ENCODE peak calls at places on chromosomes 4 and X, in ten cellular contexts. One of them, this sample, is unnamed.
A peak's percentile ranks its signal among the peaks of the same experiment; 100 is the strongest.

GRCh38 chr4:155780773-155781172 is 22.0 kb downstream of the GUCY1B1 start:
- DNase-seq in transverse colon: no peak
- DNase-seq in spleen: no peak
- DNase-seq in heart left ventricle: no peak
- DNase-seq in mucosa of descending colon: no peak
- DNase-seq in mesendoderm: no peak
- DNase-seq in ascending aorta: no peak
- DNase-seq in neural progenitor cell: no peak
- DNase-seq in GM23248: peak; percentile 40
- DNase-seq in tibial nerve: no peak
- DNase-seq in this sample: no peak

GRCh38 chrX:21657318-21658151 is 595 bp downstream of the KLHL34 start:
- DNase-seq in transverse colon: no peak
- DNase-seq in spleen: peak; percentile 71
- DNase-seq in heart left ventricle: peak; percentile 43
- DNase-seq in mucosa of descending colon: peak; percentile 49
- DNase-seq in mesendoderm: no peak
- DNase-seq in ascending aorta: no peak
- DNase-seq in neural progenitor cell: no peak
- DNase-seq in GM23248: no peak
- DNase-seq in tibial nerve: no peak
- DNase-seq in this sample: no peak

GRCh38 chr4:73816814-73817213 is 19.7 kb upstream of the CXCL6 start:
- DNase-seq in transverse colon: no peak
- DNase-seq in spleen: no peak
- DNase-seq in heart left ventricle: no peak
- DNase-seq in mucosa of descending colon: no peak
- DNase-seq in mesendoderm: no peak
- DNase-seq in ascending aorta: no peak
- DNase-seq in neural progenitor cell: no peak
- DNase-seq in GM23248: peak; percentile 80
- DNase-seq in tibial nerve: no peak
- DNase-seq in this sample: no peak

GRCh38 chrX:108993909-108994308 is 257.5 kb upstream of the IRS4 start:
- DNase-seq in transverse colon: no peak
- DNase-seq in spleen: no peak
- DNase-seq in heart left ventricle: no peak
- DNase-seq in mucosa of descending colon: no peak
- DNase-seq in mesendoderm: no peak
- DNase-seq in ascending aorta: no peak
- DNase-seq in neural progenitor cell: no peak
- DNase-seq in GM23248: no peak
- DNase-seq in tibial nerve: no peak
- DNase-seq in this sample: no peak

GRCh38 chr4:134126955-134127354 is 74.6 kb downstream of the PABPC4L start:
- DNase-seq in transverse colon: no peak
- DNase-seq in spleen: peak; percentile 51
- DNase-seq in heart left ventricle: peak; percentile 25
- DNase-seq in mucosa of descending colon: no peak
- DNase-seq in mesendoderm: no peak
- DNase-seq in ascending aorta: no peak
- DNase-seq in neural progenitor cell: peak; percentile 11
- DNase-seq in GM23248: no peak
- DNase-seq in tibial nerve: no peak
- DNase-seq in this sample: no peak

GRCh38 chrX:40325161-40325560 is 227.4 kb upstream of the BCOR start:
- DNase-seq in transverse colon: no peak
- DNase-seq in spleen: no peak
- DNase-seq in heart left ventricle: no peak
- DNase-seq in mucosa of descending colon: no peak
- DNase-seq in mesendoderm: no peak
- DNase-seq in ascending aorta: no peak
- DNase-seq in neural progenitor cell: no peak
- DNase-seq in GM23248: no peak
- DNase-seq in tibial nerve: no peak
- DNase-seq in this sample: no peak

GRCh38 chrX:17082831-17083230 is 136.4 kb downstream of the REPS2 start:
- DNase-seq in transverse colon: no peak
- DNase-seq in spleen: no peak
- DNase-seq in heart left ventricle: no peak
- DNase-seq in mucosa of descending colon: no peak
- DNase-seq in mesendoderm: peak; percentile 48
- DNase-seq in ascending aorta: no peak
- DNase-seq in neural progenitor cell: peak; percentile 23
- DNase-seq in GM23248: peak; percentile 25
- DNase-seq in tibial nerve: no peak
- DNase-seq in this sample: no peak

GRCh38 chr4:47543331-47543730 is 58.3 kb downstream of the ATP10D start:
- DNase-seq in transverse colon: no peak
- DNase-seq in spleen: no peak
- DNase-seq in heart left ventricle: no peak
- DNase-seq in mucosa of descending colon: no peak
- DNase-seq in mesendoderm: no peak
- DNase-seq in ascending aorta: no peak
- DNase-seq in neural progenitor cell: no peak
- DNase-seq in GM23248: peak; percentile 54
- DNase-seq in tibial nerve: no peak
- DNase-seq in this sample: no peak

GRCh38 chr4:140236649-140237160 is 82.7 kb upstream of the MAML3 start:
- DNase-seq in transverse colon: no peak
- DNase-seq in spleen: no peak
- DNase-seq in heart left ventricle: no peak
- DNase-seq in mucosa of descending colon: no peak
- DNase-seq in mesendoderm: no peak
- DNase-seq in ascending aorta: no peak
- DNase-seq in neural progenitor cell: no peak
- DNase-seq in GM23248: peak; percentile 52
- DNase-seq in tibial nerve: no peak
- DNase-seq in this sample: no peak

GRCh38 chr4:140239311-140239710 is 85.3 kb upstream of the MAML3 start:
- DNase-seq in transverse colon: no peak
- DNase-seq in spleen: no peak
- DNase-seq in heart left ventricle: no peak
- DNase-seq in mucosa of descending colon: no peak
- DNase-seq in mesendoderm: no peak
- DNase-seq in ascending aorta: no peak
- DNase-seq in neural progenitor cell: no peak
- DNase-seq in GM23248: no peak
- DNase-seq in tibial nerve: no peak
- DNase-seq in this sample: no peak

GRCh38 chr4:140240237-140240636 is 86.3 kb upstream of the MAML3 start:
- DNase-seq in transverse colon: no peak
- DNase-seq in spleen: no peak
- DNase-seq in heart left ventricle: no peak
- DNase-seq in mucosa of descending colon: no peak
- DNase-seq in mesendoderm: no peak
- DNase-seq in ascending aorta: no peak
- DNase-seq in neural progenitor cell: no peak
- DNase-seq in GM23248: no peak
- DNase-seq in tibial nerve: no peak
- DNase-seq in this sample: no peak

GRCh38 chr4:140237616-140238352 is 83.8 kb upstream of the MAML3 start:
- DNase-seq in transverse colon: peak; percentile 71
- DNase-seq in spleen: peak; percentile 83
- DNase-seq in heart left ventricle: peak; percentile 87
- DNase-seq in mucosa of descending colon: peak; percentile 88
- DNase-seq in mesendoderm: peak; percentile 94
- DNase-seq in ascending aorta: peak; percentile 35
- DNase-seq in neural progenitor cell: peak; percentile 93
- DNase-seq in GM23248: peak; percentile 95
- DNase-seq in tibial nerve: peak; percentile 64
- DNase-seq in this sample: peak; percentile 79

GRCh38 chr4:140238353-140239041 is 84.5 kb upstream of the MAML3 start:
- DNase-seq in transverse colon: peak; percentile 84
- DNase-seq in spleen: no peak
- DNase-seq in heart left ventricle: peak; percentile 91
- DNase-seq in mucosa of descending colon: peak; percentile 91
- DNase-seq in mesendoderm: peak; percentile 37
- DNase-seq in ascending aorta: peak; percentile 78
- DNase-seq in neural progenitor cell: peak; percentile 69
- DNase-seq in GM23248: peak; percentile 94
- DNase-seq in tibial nerve: peak; percentile 88
- DNase-seq in this sample: peak; percentile 91
- H3K4me1 ChIP-seq in transverse colon: peaks cover 28% of the 10 kb centered on the region
- H3K4me1 ChIP-seq in spleen: peaks cover 71% of the 10 kb centered on the region
- H3K4me1 ChIP-seq in heart left ventricle: peaks cover 27% of the 10 kb centered on the region
- H3K4me1 ChIP-seq in mucosa of descending colon: peaks cover 46% of the 10 kb centered on the region
- H3K4me1 ChIP-seq in mesendoderm: peaks cover 12% of the 10 kb centered on the region
- H3K4me1 ChIP-seq in ascending aorta: peaks cover 26% of the 10 kb centered on the region
- H3K4me1 ChIP-seq in neural progenitor cell: peaks cover 54% of the 10 kb centered on the region
- H3K4me1 ChIP-seq in GM23248: peaks cover 31% of the 10 kb centered on the region
- H3K4me1 ChIP-seq in tibial nerve: peaks cover 55% of the 10 kb centered on the region
- H3K4me1 ChIP-seq in this sample: peaks cover 50% of the 10 kb centered on the region

GRCh38 chrX:10118530-10118929 is 38.2 kb upstream of the CLCN4 start:
- DNase-seq in transverse colon: no peak
- DNase-seq in spleen: no peak
- DNase-seq in heart left ventricle: no peak
- DNase-seq in mucosa of descending colon: no peak
- DNase-seq in mesendoderm: no peak
- DNase-seq in ascending aorta: no peak
- DNase-seq in neural progenitor cell: no peak
- DNase-seq in GM23248: no peak
- DNase-seq in tibial nerve: no peak
- DNase-seq in this sample: no peak

GRCh38 chrX:10117301-10117700 is 39.5 kb upstream of the CLCN4 start:
- DNase-seq in transverse colon: no peak
- DNase-seq in spleen: peak; percentile 82
- DNase-seq in heart left ventricle: no peak
- DNase-seq in mucosa of descending colon: no peak
- DNase-seq in mesendoderm: no peak
- DNase-seq in ascending aorta: no peak
- DNase-seq in neural progenitor cell: no peak
- DNase-seq in GM23248: no peak
- DNase-seq in tibial nerve: no peak
- DNase-seq in this sample: no peak

GRCh38 chrX:10115082-10115481 is 41.7 kb upstream of the CLCN4 start:
- DNase-seq in transverse colon: no peak
- DNase-seq in spleen: no peak
- DNase-seq in heart left ventricle: no peak
- DNase-seq in mucosa of descending colon: no peak
- DNase-seq in mesendoderm: no peak
- DNase-seq in ascending aorta: no peak
- DNase-seq in neural progenitor cell: no peak
- DNase-seq in GM23248: no peak
- DNase-seq in tibial nerve: no peak
- DNase-seq in this sample: no peak

GRCh38 chrX:10119399-10119990 is 37.3 kb upstream of the CLCN4 start:
- DNase-seq in transverse colon: peak; percentile 80
- DNase-seq in spleen: peak; percentile 85
- DNase-seq in heart left ventricle: no peak
- DNase-seq in mucosa of descending colon: no peak
- DNase-seq in mesendoderm: peak; percentile 74
- DNase-seq in ascending aorta: no peak
- DNase-seq in neural progenitor cell: peak; percentile 89
- DNase-seq in GM23248: peak; percentile 70
- DNase-seq in tibial nerve: peak; percentile 37
- DNase-seq in this sample: no peak

GRCh38 chrX:10117864-10118377 is 38.9 kb upstream of the CLCN4 start:
- DNase-seq in transverse colon: no peak
- DNase-seq in spleen: no peak
- DNase-seq in heart left ventricle: no peak
- DNase-seq in mucosa of descending colon: no peak
- DNase-seq in mesendoderm: no peak
- DNase-seq in ascending aorta: no peak
- DNase-seq in neural progenitor cell: no peak
- DNase-seq in GM23248: no peak
- DNase-seq in tibial nerve: no peak
- DNase-seq in this sample: no peak
- H3K4me1 ChIP-seq in transverse colon: no peaks in the 10 kb centered on the region
- H3K4me1 ChIP-seq in spleen: peaks cover 91% of the 10 kb centered on the region
- H3K4me1 ChIP-seq in heart left ventricle: no peaks in the 10 kb centered on the region
- H3K4me1 ChIP-seq in mucosa of descending colon: peaks cover 2% of the 10 kb centered on the region
- H3K4me1 ChIP-seq in mesendoderm: no peaks in the 10 kb centered on the region
- H3K4me1 ChIP-seq in ascending aorta: peaks cover 3% of the 10 kb centered on the region
- H3K4me1 ChIP-seq in neural progenitor cell: no peaks in the 10 kb centered on the region
- H3K4me1 ChIP-seq in GM23248: no peaks in the 10 kb centered on the region
- H3K4me1 ChIP-seq in tibial nerve: no peaks in the 10 kb centered on the region
- H3K4me1 ChIP-seq in this sample: peaks cover 33% of the 10 kb centered on the region

GRCh38 chr4:98615991-98616390 is 42.4 kb downstream of the TSPAN5 start:
- DNase-seq in transverse colon: no peak
- DNase-seq in spleen: no peak
- DNase-seq in heart left ventricle: no peak
- DNase-seq in mucosa of descending colon: no peak
- DNase-seq in mesendoderm: no peak
- DNase-seq in ascending aorta: no peak
- DNase-seq in neural progenitor cell: no peak
- DNase-seq in GM23248: no peak
- DNase-seq in tibial nerve: no peak
- DNase-seq in this sample: no peak

GRCh38 chr4:98620087-98620784 is 38.2 kb downstream of the TSPAN5 start:
- DNase-seq in transverse colon: no peak
- DNase-seq in spleen: no peak
- DNase-seq in heart left ventricle: no peak
- DNase-seq in mucosa of descending colon: no peak
- DNase-seq in mesendoderm: no peak
- DNase-seq in ascending aorta: no peak
- DNase-seq in neural progenitor cell: peak; percentile 64
- DNase-seq in GM23248: no peak
- DNase-seq in tibial nerve: no peak
- DNase-seq in this sample: no peak

GRCh38 chr4:98619197-98619596 is 39.2 kb downstream of the TSPAN5 start:
- DNase-seq in transverse colon: no peak
- DNase-seq in spleen: no peak
- DNase-seq in heart left ventricle: no peak
- DNase-seq in mucosa of descending colon: no peak
- DNase-seq in mesendoderm: no peak
- DNase-seq in ascending aorta: no peak
- DNase-seq in neural progenitor cell: no peak
- DNase-seq in GM23248: no peak
- DNase-seq in tibial nerve: no peak
- DNase-seq in this sample: no peak

GRCh38 chr4:98618670-98619069 is 39.7 kb downstream of the TSPAN5 start:
- DNase-seq in transverse colon: no peak
- DNase-seq in spleen: no peak
- DNase-seq in heart left ventricle: no peak
- DNase-seq in mucosa of descending colon: no peak
- DNase-seq in mesendoderm: no peak
- DNase-seq in ascending aorta: no peak
- DNase-seq in neural progenitor cell: no peak
- DNase-seq in GM23248: no peak
- DNase-seq in tibial nerve: no peak
- DNase-seq in this sample: no peak

DNA sequence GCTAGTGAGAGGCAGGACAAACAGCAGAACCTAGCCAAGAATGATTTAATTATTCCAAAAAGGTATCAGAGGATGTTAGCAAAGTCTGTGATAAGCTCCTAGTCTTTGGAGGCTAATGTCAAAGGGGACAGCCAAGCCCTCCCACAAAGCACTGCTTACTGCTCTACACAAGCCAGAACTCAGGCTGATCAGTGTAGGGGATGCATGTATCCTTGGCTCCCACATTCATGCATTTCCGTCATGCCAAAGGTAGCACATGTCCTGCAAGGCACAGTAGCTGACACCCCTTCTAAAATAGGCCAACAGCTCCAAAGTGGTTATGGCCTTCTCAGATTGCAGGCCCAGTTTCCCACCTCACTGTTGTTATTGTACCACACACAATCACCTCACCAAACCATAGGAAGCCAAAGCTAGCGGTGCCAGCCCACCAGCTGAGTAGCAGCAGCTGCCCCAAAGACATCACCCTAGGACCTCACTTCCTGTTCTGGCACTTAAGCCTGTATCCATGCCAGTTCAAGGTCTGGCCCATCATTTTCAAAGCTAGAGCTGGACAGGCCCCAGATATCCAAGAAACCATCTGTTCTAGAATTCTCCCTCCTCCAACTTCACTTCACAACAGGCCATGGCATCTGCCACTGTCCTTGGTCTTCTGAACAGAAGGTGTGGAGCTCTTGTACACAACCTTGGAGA is 40.9 kb downstream of the TSPAN5 start:
- DNase-seq in transverse colon: no peak
- DNase-seq in spleen: no peak
- DNase-seq in heart left ventricle: no peak
- DNase-seq in mucosa of descending colon: no peak
- DNase-seq in mesendoderm: no peak
- DNase-seq in ascending aorta: no peak
- DNase-seq in neural progenitor cell: no peak
- DNase-seq in GM23248: no peak
- DNase-seq in tibial nerve: no peak
- DNase-seq in this sample: no peak
- H3K4me1 ChIP-seq in transverse colon: no peaks in the 10 kb centered on the region
- H3K4me1 ChIP-seq in spleen: peaks cover 36% of the 10 kb centered on the region
- H3K4me1 ChIP-seq in heart left ventricle: peaks cover 8% of the 10 kb centered on the region
- H3K4me1 ChIP-seq in mucosa of descending colon: peaks cover 3% of the 10 kb centered on the region
- H3K4me1 ChIP-seq in mesendoderm: peaks cover 2% of the 10 kb centered on the region
- H3K4me1 ChIP-seq in ascending aorta: no peaks in the 10 kb centered on the region
- H3K4me1 ChIP-seq in neural progenitor cell: peaks cover 52% of the 10 kb centered on the region
- H3K4me1 ChIP-seq in GM23248: peaks cover 45% of the 10 kb centered on the region
- H3K4me1 ChIP-seq in tibial nerve: peaks cover 8% of the 10 kb centered on the region
- H3K4me1 ChIP-seq in this sample: peaks cover 6% of the 10 kb centered on the region

DNA sequence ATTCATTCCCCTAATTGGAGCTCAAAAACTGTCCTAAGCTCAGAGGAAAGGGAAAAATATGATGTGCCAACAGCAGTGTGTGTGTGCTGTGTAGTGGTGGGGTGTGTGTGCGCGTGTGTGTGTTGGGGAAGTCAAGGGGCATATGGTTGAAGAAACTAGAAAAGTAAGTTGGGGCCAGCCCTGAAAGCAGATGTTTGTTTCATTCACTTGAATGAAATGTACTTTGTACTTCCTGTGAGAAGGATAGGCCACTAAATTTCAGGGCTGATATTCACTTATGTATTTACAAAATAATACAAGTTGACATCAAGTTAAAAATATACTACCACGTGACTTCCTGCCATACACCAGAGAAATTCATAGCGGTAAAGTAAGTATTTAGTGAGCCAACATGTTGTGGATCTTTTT is 151.3 kb upstream of the JADE1 start:
- DNase-seq in transverse colon: no peak
- DNase-seq in spleen: no peak
- DNase-seq in heart left ventricle: no peak
- DNase-seq in mucosa of descending colon: no peak
- DNase-seq in mesendoderm: no peak
- DNase-seq in ascending aorta: no peak
- DNase-seq in neural progenitor cell: no peak
- DNase-seq in GM23248: peak; percentile 12
- DNase-seq in tibial nerve: no peak
- DNase-seq in this sample: no peak
- H3K4me1 ChIP-seq in transverse colon: peaks cover 9% of the 10 kb centered on the region
- H3K4me1 ChIP-seq in spleen: peaks cover 8% of the 10 kb centered on the region
- H3K4me1 ChIP-seq in heart left ventricle: peaks cover 17% of the 10 kb centered on the region
- H3K4me1 ChIP-seq in mucosa of descending colon: peaks cover 9% of the 10 kb centered on the region
- H3K4me1 ChIP-seq in mesendoderm: no peaks in the 10 kb centered on the region
- H3K4me1 ChIP-seq in ascending aorta: peaks cover 39% of the 10 kb centered on the region
- H3K4me1 ChIP-seq in neural progenitor cell: peaks cover 16% of the 10 kb centered on the region
- H3K4me1 ChIP-seq in GM23248: peaks cover 21% of the 10 kb centered on the region
- H3K4me1 ChIP-seq in tibial nerve: peaks cover 34% of the 10 kb centered on the region
- H3K4me1 ChIP-seq in this sample: peaks cover 69% of the 10 kb centered on the region